ENCODE peak calls at places on chromosomes 12 and 14, in ten cellular contexts. W is ovary, P is heart right ventricle, S is mammary epithelial cell, Z is astrocyte of the cerebellum, U is thoracic aorta, R is dorsolateral prefrontal cortex, J is choroid plexus epithelial cell, H is AG04449, I is GM12878. T is an unnamed sample.

GRCh38 chr12:54561164-54561563 is 11.8 kb downstream of the PDE1B start:
- DNase-seq in I (no peak), H (no peak), R (no peak), J (no peak), Z (no peak), U (peak; percentile 43), S (no peak), W (peak; percentile 78), P (peak; percentile 66), T (no peak)

GRCh38 chr14:50340945-50341344 is 28.8 kb downstream of the DMAC2L start:
- DNase-seq in W (no peak), P (no peak), J (no peak), R (no peak), H (no peak), I (no peak), U (no peak), Z (no peak), S (no peak), T (no peak)

GRCh38 chr14:55724736-55725135 is 144.7 kb downstream of the KTN1 start:
- DNase-seq in S (no peak), J (no peak), P (no peak), U (no peak), R (no peak), Z (no peak), H (no peak), W (no peak), I (no peak), T (no peak)

GRCh38 chr14:53517276-53517960 is 364.3 kb upstream of the DDHD1 start:
- DNase-seq in R (no peak), I (no peak), W (no peak), P (no peak), S (peak; percentile 64), U (no peak), Z (no peak), H (no peak), J (no peak), T (peak; percentile 75)

GRCh38 chr14:36522347-36522971 is 2.4 kb upstream of the NKX2-1 start:
- DNase-seq in S (no peak), H (no peak), Z (no peak), P (no peak), J (no peak), U (no peak), I (no peak), R (no peak), W (no peak), T (no peak)

GRCh38 chr12:24742378-24742777 is 206.5 kb downstream of the BCAT1 start:
- DNase-seq in Z (no peak), J (no peak), P (peak; percentile 35), I (peak; percentile 45), R (peak; percentile 29), U (no peak), H (no peak), W (no peak), S (no peak), T (no peak)

GRCh38 chr12:50467441-50467840 is 37.3 kb upstream of the DIP2B start:
- DNase-seq in W (no peak), U (no peak), S (peak; percentile 35), I (no peak), R (no peak), P (no peak), H (no peak), Z (no peak), J (no peak), T (no peak)

GRCh38 chr14:42884100-42884499 is 1277.4 kb downstream of the LRFN5 start:
- DNase-seq in S (peak; percentile 62), W (no peak), Z (peak; percentile 57), P (no peak), R (no peak), H (peak; percentile 12), J (peak; percentile 77), I (no peak), U (no peak), T (peak; percentile 85)

GRCh38 chr12:64007853-64008252 is 163.4 kb downstream of the SRGAP1 start:
- DNase-seq in J (peak; percentile 33), Z (no peak), S (no peak), W (no peak), U (no peak), P (no peak), I (no peak), R (no peak), H (no peak), T (no peak)

GRCh38 chr12:56114084-56114483 is 2.3 kb upstream of the RPL41 start:
- DNase-seq in P (no peak), R (no peak), H (no peak), W (no peak), J (no peak), U (no peak), I (no peak), Z (no peak), S (no peak), T (no peak)

GRCh38 chr12:123532808-123533649 is 490 bp downstream of the RILPL1 start:
- DNase-seq in W (peak; percentile 48), I (no peak), R (no peak), P (peak; percentile 32), J (peak; percentile 23), U (no peak), Z (no peak), H (no peak), S (peak; percentile 48), T (peak; percentile 35)

GRCh38 chr12:1350934-1351240 is 243.5 kb downstream of the FBXL14 start:
- DNase-seq in W (no peak), J (no peak), R (no peak), Z (no peak), H (no peak), U (no peak), S (peak; percentile 14), P (no peak), I (no peak), T (no peak)

GRCh38 chr14:21191261-21191808 is 35.5 kb upstream of the OR5AU1 start:
- DNase-seq in W (no peak), H (no peak), J (no peak), Z (no peak), U (no peak), I (no peak), S (no peak), P (no peak), R (no peak), T (no peak)

GRCh38 chr14:72616811-72617210 is 277.1 kb downstream of the DPF3 start:
- DNase-seq in U (no peak), P (no peak), W (no peak), H (no peak), Z (no peak), I (no peak), S (no peak), R (no peak), J (no peak), T (no peak)

GRCh38 chr14:22737052-22737451 is 29.4 kb upstream of the OXA1L start:
- DNase-seq in U (no peak), W (no peak), R (no peak), P (no peak), Z (no peak), J (no peak), H (no peak), S (no peak), I (no peak), T (no peak)

GRCh38 chr14:100688598-100689499 is 37.8 kb upstream of the DLK1 start:
- DNase-seq in J (peak; percentile 83), P (no peak), S (peak; percentile 48), U (no peak), H (peak; percentile 23), I (no peak), Z (peak; percentile 59), W (no peak), R (no peak), T (peak; percentile 83)

DNA sequence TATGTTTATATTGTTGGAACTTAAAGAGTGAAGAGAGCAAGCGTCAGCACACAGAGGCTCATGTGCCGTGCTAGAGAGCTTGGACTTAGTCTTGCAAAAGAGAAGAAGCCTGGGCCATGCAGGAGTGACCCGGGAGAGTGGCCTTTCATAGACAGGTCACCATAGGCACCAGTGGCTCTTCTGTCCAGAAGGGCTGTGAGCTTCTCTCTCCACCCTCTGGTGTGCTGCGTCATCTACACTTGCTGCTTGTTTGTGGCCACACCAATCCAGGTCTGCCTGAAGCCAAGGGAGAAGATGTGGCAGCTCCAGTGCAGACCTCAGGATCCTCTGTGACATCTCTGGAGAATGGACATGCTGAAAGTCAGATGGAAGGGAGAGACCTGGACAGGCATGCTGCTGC is 74.4 kb downstream of the NTF3 start:
- DNase-seq in P (no peak), J (no peak), Z (no peak), R (no peak), S (no peak), W (no peak), U (no peak), I (no peak), H (no peak), T (no peak)
- H3K4me3 ChIP-seq in P (no peak overlapping the region), J (no peak overlapping the region), Z (no peak overlapping the region), R (no peak overlapping the region), S (no peak overlapping the region), W (no peak overlapping the region), U (no peak overlapping the region), I (no peak overlapping the region), H (no peak overlapping the region), T (no peak overlapping the region)

DNA sequence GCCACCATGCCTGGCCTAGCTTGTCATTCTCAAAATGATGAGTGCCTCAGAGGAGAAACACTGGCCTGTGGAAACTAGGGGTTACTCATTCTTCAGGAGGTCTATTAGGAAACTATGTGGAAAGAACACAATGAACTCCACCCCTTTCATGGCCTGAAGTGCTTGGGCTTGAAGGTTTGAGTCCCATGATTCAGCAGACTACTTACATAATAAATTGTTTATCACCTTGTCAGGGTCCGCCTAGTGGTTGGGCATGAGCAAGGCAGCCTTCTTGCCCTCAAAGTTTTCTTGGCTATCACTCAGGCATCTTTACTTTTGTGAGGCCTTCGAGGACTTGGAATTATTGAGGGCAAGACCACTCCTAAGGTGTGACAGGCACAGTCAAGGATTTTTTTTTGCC is 251.2 kb downstream of the ACSS3 start:
- DNase-seq in I (no peak), W (no peak), Z (no peak), P (no peak), H (no peak), J (peak; percentile 35), U (no peak), R (no peak), S (peak; percentile 37), T (no peak)
- TF ChIP-seq CTCF in I (peak; percentile 39), W (no peak), Z (peak; percentile 40), P (peak; percentile 10), H (peak; percentile 14), J (peak; percentile 61), U (no peak), R (no peak), S (peak; percentile 47), T (peak; percentile 45)

GRCh38 chr12:108319277-108320234 is 19.6 kb downstream of the CMKLR1 start:
- DNase-seq in J (no peak), P (no peak), U (no peak), R (no peak), Z (no peak), W (no peak), S (no peak), I (no peak), H (no peak), T (no peak)
- H3K4me3 ChIP-seq in J (no peak overlapping the region), P (no peak overlapping the region), U (no peak overlapping the region), R (no peak overlapping the region), Z (no peak overlapping the region), W (no peak overlapping the region), S (no peak overlapping the region), I (peak overlapping the region; percentile 69), H (no peak overlapping the region), T (no peak overlapping the region)

DNA sequence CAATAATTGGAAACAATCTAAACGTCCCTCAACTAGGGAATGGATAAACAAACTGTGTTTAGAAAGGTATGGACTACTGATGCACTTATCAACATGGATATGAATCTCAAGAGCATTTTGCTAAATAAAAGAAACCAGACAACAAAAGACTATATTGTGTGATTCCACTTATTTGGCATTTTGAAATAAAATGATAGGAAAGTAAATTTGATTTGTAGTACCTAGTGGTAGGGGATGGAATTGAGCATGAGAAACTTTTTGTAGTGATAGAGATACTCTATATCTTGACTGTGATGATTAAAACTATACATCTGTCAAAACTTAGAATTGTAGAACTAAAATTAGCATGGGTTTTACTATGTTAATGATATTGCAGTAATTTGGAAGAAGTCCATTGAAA is 87.1 kb downstream of the ARID2 start:
- DNase-seq in P (no peak), I (no peak), S (no peak), Z (no peak), U (no peak), J (no peak), W (no peak), H (no peak), R (no peak), T (no peak)
- TF ChIP-seq CTCF in P (no peak), I (no peak), S (no peak), Z (no peak), U (no peak), J (no peak), W (no peak), H (no peak), R (no peak), T (no peak)

T was measured in astrocyte of the spinal cord.